ENCODE peak calls at places on chromosomes 3 and 15, in six cellular contexts. E is adrenal gland, U is spleen, B is body of pancreas, C is neural progenitor cell, R is breast epithelium. F is an unnamed sample. For H3K9me3, the result is how much of the 10 kb centered on the place peaks cover.

GRCh38 chr15:100125627-100126231 is 216.0 kb downstream of the ADAMTS17 start:
- DNase-seq in E (peak), U (no peak), B (peak), C (no peak), R (peak), F (no peak)

GRCh38 chr3:156449712-156450574 is 105.0 kb downstream of the SSR3 start:
- DNase-seq in E (peak), U (no peak), B (peak), C (peak), R (no peak), F (no peak)

GRCh38 chr3:8525893-8526292 is 24.3 kb downstream of the LMCD1 start:
- DNase-seq in E (no peak), U (no peak), B (no peak), C (no peak), R (no peak), F (no peak)

GRCh38 chr15:92846716-92847115 is 53.4 kb upstream of the CHD2 start:
- DNase-seq in E (no peak), U (no peak), B (no peak), C (no peak), R (no peak), F (no peak)

GRCh38 chr3:195450731-195451229 is 8.0 kb upstream of the ACAP2 start:
- DNase-seq in E (peak), U (no peak), B (no peak), C (no peak), R (no peak), F (no peak)

GRCh38 chr15:31977812-31978662 is 52.3 kb upstream of the CHRNA7 start:
- DNase-seq in E (peak), U (peak), B (peak), C (peak), R (no peak), F (peak)

GRCh38 chr15:59616390-59616789 is 4.8 kb downstream of the GCNT3 start:
- DNase-seq in E (no peak), U (no peak), B (no peak), C (no peak), R (no peak), F (no peak)

GRCh38 chr3:98596902-98597500 is 3.6 kb upstream of the CPOX start:
- DNase-seq in E (no peak), U (no peak), B (no peak), C (no peak), R (no peak), F (no peak)

GRCh38 chr3:77038928-77039605 is 832 bp upstream of the ROBO2 start:
- DNase-seq in E (no peak), U (no peak), B (no peak), C (peak), R (no peak), F (no peak)

GRCh38 chr15:75452364-75452967 is 976 bp upstream of the SIN3A start:
- DNase-seq in E (peak), U (peak), B (peak), C (peak), R (peak), F (peak)

GRCh38 chr3:71520186-71521020 is 63.1 kb downstream of the FOXP1 start:
- DNase-seq in E (no peak), U (no peak), B (no peak), C (no peak), R (no peak), F (no peak)

GRCh38 chr15:69747193-69747592 is 294.6 kb downstream of the RPLP1 start:
- DNase-seq in E (no peak), U (no peak), B (no peak), C (no peak), R (no peak), F (no peak)

GRCh38 chr3:12155833-12156232 is 2.9 kb downstream of the TIMP4 start:
- DNase-seq in E (peak), U (no peak), B (no peak), C (no peak), R (no peak), F (no peak)

GRCh38 chr3:108590443-108590842 is 921 bp downstream of the DZIP3 start:
- DNase-seq in E (no peak), U (no peak), B (no peak), C (peak), R (no peak), F (no peak)

GRCh38 chr15:68637755-68638405 is 59.1 kb downstream of the CORO2B start:
- DNase-seq in E (peak), U (peak), B (peak), C (no peak), R (no peak), F (peak)

GRCh38 chr3:20930034-20930433 is 744.0 kb upstream of the SGO1 start:
- DNase-seq in E (peak), U (no peak), B (peak), C (peak), R (no peak), F (no peak)

GRCh38 chr3:129756871-129757270 is 136.6 kb downstream of the TMCC1 start:
- DNase-seq in E (peak), U (no peak), B (no peak), C (no peak), R (no peak), F (no peak)

GRCh38 chr3:164278550-164278949 is 799.7 kb downstream of the SI start:
- DNase-seq in E (no peak), U (peak), B (no peak), C (no peak), R (no peak), F (no peak)

GRCh38 chr15:93270937-93271472 is 182.0 kb upstream of the RGMA start:
- DNase-seq in E (no peak), U (no peak), B (no peak), C (no peak), R (no peak), F (no peak)

GRCh38 chr15:42102646-42103235 is 8.4 kb upstream of the PLA2G4D start:
- DNase-seq in E (no peak), U (peak), B (no peak), C (no peak), R (no peak), F (no peak)

GRCh38 chr3:38031022-38031994 is 1.9 kb upstream of the PLCD1 start:
- DNase-seq in E (peak), U (no peak), B (peak), C (no peak), R (peak), F (peak)

GRCh38 chr15:63984331-63984730 is 62.0 kb downstream of the DAPK2 start:
- DNase-seq in E (no peak), U (peak), B (no peak), C (no peak), R (no peak), F (no peak)

GRCh38 chr3:44989141-44989540 is 13.1 kb downstream of the EXOSC7 start:
- DNase-seq in E (no peak), U (no peak), B (no peak), C (no peak), R (no peak), F (no peak)

GRCh38 chr3:51961011-51961410 is 5.8 kb downstream of the GPR62 start:
- DNase-seq in E (no peak), U (no peak), B (no peak), C (no peak), R (no peak), F (peak)

GRCh38 chr3:128267541-128267940 is 114.3 kb downstream of the EEFSEC start:
- DNase-seq in E (no peak), U (no peak), B (no peak), C (no peak), R (no peak), F (no peak)

GRCh38 chr15:25667829-25668228 is 195.3 kb downstream of the ATP10A start:
- DNase-seq in E (no peak), U (no peak), B (no peak), C (no peak), R (no peak), F (no peak)

GRCh38 chr15:25668901-25669300 is 194.2 kb downstream of the ATP10A start:
- DNase-seq in E (no peak), U (no peak), B (no peak), C (no peak), R (no peak), F (no peak)

GRCh38 chr15:25671132-25671531 is 192.0 kb downstream of the ATP10A start:
- DNase-seq in E (no peak), U (no peak), B (no peak), C (no peak), R (no peak), F (no peak)

GRCh38 chr15:25668236-25668635 is 194.9 kb downstream of the ATP10A start:
- DNase-seq in E (no peak), U (no peak), B (no peak), C (no peak), R (no peak), F (no peak)

GRCh38 chr15:25670025-25670554 is 193.0 kb downstream of the ATP10A start:
- DNase-seq in E (peak), U (no peak), B (no peak), C (peak), R (no peak), F (peak)
- H3K4me3 ChIP-seq in E (peak), U (no peak), B (no peak), C (peak), R (no peak), F (no peak)

GRCh38 chr15:90381515-90381914 is 6.5 kb upstream of the IQGAP1 start:
- DNase-seq in E (no peak), U (no peak), B (no peak), C (no peak), R (no peak), F (no peak)

GRCh38 chr15:90376789-90377188 is 11.3 kb upstream of the IQGAP1 start:
- DNase-seq in E (no peak), U (no peak), B (no peak), C (no peak), R (no peak), F (no peak)

GRCh38 chr15:90382305-90382704 is 5.7 kb upstream of the IQGAP1 start:
- DNase-seq in E (no peak), U (no peak), B (no peak), C (no peak), R (no peak), F (no peak)

GRCh38 chr15:90375071-90375470 is 13.0 kb upstream of the IQGAP1 start:
- DNase-seq in E (no peak), U (no peak), B (no peak), C (no peak), R (no peak), F (no peak)

GRCh38 chr15:90379263-90379662 is 8.8 kb upstream of the IQGAP1 start:
- DNase-seq in E (no peak), U (no peak), B (no peak), C (no peak), R (no peak), F (no peak)
- H3K9me3 ChIP-seq in E (under half), U (under half), B (under half), C (under half), R (under half), F (under half)

DNA sequence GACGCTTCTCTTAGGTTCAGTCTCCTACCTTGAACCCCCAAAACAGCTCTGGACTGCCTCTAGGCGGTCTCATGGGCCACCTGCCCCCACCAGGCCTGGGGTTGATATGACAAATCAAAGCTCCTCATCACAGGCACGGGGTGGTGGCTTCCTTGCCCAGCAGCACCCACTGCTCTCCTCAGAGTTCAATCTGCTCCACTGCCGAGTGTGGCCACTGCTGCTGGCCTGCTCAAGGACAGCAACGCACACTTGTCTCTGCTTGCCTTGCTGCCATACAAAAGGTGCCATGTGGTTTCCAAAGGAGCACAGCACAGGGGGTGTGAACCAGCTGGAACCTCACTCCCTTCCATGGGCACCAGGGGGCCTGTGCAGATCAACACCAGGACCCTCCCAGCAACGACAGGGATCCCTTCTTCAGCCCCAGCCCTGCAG is 10.2 kb downstream of the KBTBD13 start:
- DNase-seq in E (peak), U (no peak), B (no peak), C (no peak), R (peak), F (no peak)
- TF ChIP-seq CTCF in E (no peak), U (no peak), B (no peak), C (no peak), R (no peak), F (no peak)

DNA sequence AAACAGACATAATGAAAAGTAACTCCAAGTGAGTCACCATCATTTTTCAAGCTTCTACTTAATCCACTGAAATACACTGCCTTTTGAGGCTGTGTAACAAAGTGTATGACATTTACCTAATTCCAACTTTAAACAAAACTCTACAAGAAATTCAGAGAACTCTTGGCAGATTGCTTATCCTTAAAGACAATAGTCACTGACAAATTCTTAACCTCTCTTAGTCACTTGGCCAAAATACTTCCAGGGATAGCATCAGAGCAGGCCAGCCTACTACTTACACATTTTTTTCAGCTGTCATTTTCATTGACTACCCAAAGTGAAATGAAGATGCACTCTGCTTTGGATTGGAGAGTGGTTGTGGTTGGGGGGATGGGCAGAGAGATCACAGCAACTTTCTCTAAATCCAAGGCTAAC is 3.6 kb downstream of the WWTR1 start:
- DNase-seq in E (peak), U (no peak), B (no peak), C (no peak), R (no peak), F (no peak)
- H3K4me3 ChIP-seq in E (no peak), U (no peak), B (no peak), C (no peak), R (no peak), F (no peak)

GRCh38 chr15:25094066-25094465 is 139.3 kb downstream of the SNRPN start:
- DNase-seq in E (no peak), U (no peak), B (no peak), C (no peak), R (no peak), F (no peak)
- H3K9me3 ChIP-seq in E (under half), U (half or more), B (half or more), C (under half), R (half or more), F (half or more)

DNA sequence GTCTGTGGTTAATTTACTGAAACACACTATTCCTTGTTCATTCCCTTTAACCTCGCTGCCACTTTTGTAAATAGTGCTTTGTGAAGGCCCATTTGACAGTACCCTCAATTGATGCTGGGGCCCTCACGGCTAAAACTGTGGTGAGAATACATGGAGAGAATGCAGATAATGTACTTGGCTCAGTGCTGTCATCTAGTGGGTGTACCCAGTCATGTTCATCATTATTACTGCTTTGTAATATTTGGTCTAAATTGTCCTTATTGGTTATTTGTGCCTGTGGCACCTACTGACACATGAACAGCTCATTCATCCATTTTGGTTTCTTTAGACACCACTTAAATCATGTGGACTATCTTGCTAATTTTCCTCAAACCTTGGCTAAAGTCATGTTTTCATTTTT is 543.6 kb downstream of the EDEM1 start:
- DNase-seq in E (no peak), U (no peak), B (no peak), C (no peak), R (no peak), F (no peak)
- TF ChIP-seq CTCF in E (peak), U (no peak), B (peak), C (peak), R (no peak), F (peak)

DNA sequence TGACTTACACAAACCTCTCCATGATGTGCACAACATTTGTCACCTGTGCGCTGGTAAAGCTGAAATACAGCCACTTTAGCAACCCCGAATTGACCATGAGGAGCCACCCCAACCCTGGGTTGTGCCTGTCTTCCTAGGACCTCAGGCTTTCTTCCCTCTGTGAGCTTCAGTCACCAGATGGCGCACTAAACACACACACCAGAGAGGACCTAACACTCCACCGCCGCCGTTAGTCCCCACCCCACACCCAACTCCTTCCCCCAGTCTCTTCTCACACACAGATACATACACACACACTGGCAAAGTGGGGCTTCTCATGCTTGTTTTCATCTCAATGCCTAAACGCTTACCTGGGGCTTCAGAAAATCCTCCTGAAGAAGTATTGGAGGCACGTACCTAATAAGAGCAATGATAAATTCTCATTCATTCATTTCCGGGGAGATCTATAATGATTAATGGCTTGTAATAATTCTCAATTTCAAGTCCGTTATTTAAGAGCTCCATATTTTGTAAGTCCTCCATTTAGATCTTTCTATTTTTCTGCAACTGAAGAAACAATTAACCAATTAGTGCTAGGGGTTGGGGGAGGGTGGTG is 2.1 kb upstream of the CCDC80 start:
- DNase-seq in E (peak), U (peak), B (peak), C (peak), R (peak), F (peak)
- H3K4me3 ChIP-seq in E (peak), U (no peak), B (no peak), C (no peak), R (no peak), F (no peak)

DNA sequence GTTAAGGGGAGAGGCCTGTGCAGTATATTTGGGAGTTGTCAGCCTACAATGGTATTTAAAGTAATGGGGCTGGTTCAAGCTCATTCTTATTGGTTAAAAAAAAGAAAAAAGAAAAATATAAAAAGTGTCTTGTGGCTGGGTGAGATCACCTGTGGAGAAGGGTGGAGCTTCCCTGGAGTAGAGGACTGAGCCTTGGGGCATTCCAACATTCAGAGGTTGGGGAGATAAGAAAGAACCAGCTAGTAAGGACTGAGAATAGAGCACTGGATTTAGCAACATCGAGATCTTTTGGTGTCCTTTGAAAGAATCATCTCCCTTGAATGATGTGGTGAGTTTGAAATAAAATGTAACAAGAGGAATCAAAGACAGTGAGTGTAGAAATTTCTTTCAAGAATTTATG is 5.2 kb downstream of the SLC49A4 start:
- DNase-seq in E (no peak), U (no peak), B (no peak), C (no peak), R (no peak), F (no peak)
- H3K9me3 ChIP-seq in E (under half), U (under half), B (under half), C (under half), R (under half), F (under half)